ENCODE peak calls at places on chromosomes 2 and 18, in four cellular contexts. H is GM19239; Z is effector CD8-positive, alpha-beta T cell; Y is DMS53. T is an unnamed sample.

GRCh38 chr2:188573453-188573852 is 281.8 kb downstream of the GULP1 start:
- DNase-seq in H (no peak), Z (no peak), Y (peak; percentile 59), T (no peak)

GRCh38 chr2:214989187-214989586 is 149.2 kb downstream of the ABCA12 start:
- DNase-seq in Z (no peak), H (no peak), Y (no peak), T (no peak)

GRCh38 chr18:47265197-47265596 is 13.7 kb upstream of the SKOR2 start:
- DNase-seq in H (no peak), Y (peak; percentile 23), Z (no peak), T (peak; percentile 64)

GRCh38 chr2:199131256-199131655 is 326.5 kb downstream of the SATB2 start:
- DNase-seq in H (no peak), Y (no peak), Z (no peak), T (no peak)

GRCh38 chr2:152587187-152587947 is 129.9 kb downstream of the PRPF40A start:
- DNase-seq in Y (peak; percentile 3), Z (no peak), H (no peak), T (peak; percentile 43)

GRCh38 chr2:14756122-14756541 is 123.6 kb downstream of the LRATD1 start:
- DNase-seq in H (no peak), Z (no peak), Y (no peak), T (peak; percentile 19)

GRCh38 chr2:208406474-208407451 is at the start of gene PTH2R:
- DNase-seq in H (no peak), Y (peak; percentile 94), Z (no peak), T (peak; percentile 5)

GRCh38 chr2:134365356-134365755 is 111.5 kb downstream of the MGAT5 start:
- DNase-seq in H (no peak), Y (no peak), Z (no peak), T (no peak)

GRCh38 chr2:230796280-230796862 is 68.4 kb upstream of the ITM2C start:
- DNase-seq in Z (no peak), H (no peak), Y (no peak), T (peak; percentile 86)

GRCh38 chr2:239595711-239596110 is 194.9 kb upstream of the HDAC4 start:
- DNase-seq in Z (no peak), Y (no peak), H (no peak), T (no peak)

GRCh38 chr2:228767196-228767595 is 503.9 kb downstream of the PID1 start:
- DNase-seq in H (no peak), Y (no peak), Z (no peak), T (peak; percentile 65)